ENCODE peak calls at places on chromosomes 13 and 19, in nine cellular contexts. One of them, this sample, is unnamed.

GRCh38 chr13:111598751-111599150 is 278.3 kb downstream of the TEX29 start:
- DNase-seq in epithelial cell of proximal tubule: no peak
- DNase-seq in Panc1: no peak
- DNase-seq in activated B cell treated with CpG ODN at 0.5 μM for 24 hours: no peak
- DNase-seq in choroid plexus epithelial cell: no peak
- DNase-seq in mammary epithelial cell: no peak
- DNase-seq in HL-60: no peak
- DNase-seq in ovary: no peak
- DNase-seq in fibroblast of lung: no peak
- DNase-seq in this sample: no peak

GRCh38 chr13:24668511-24668910 is 11.7 kb upstream of the ATP12A start:
- DNase-seq in epithelial cell of proximal tubule: no peak
- DNase-seq in Panc1: no peak
- DNase-seq in activated B cell treated with CpG ODN at 0.5 μM for 24 hours: no peak
- DNase-seq in choroid plexus epithelial cell: no peak
- DNase-seq in mammary epithelial cell: no peak
- DNase-seq in HL-60: no peak
- DNase-seq in ovary: no peak
- DNase-seq in fibroblast of lung: no peak
- DNase-seq in this sample: no peak

GRCh38 chr13:103573446-103573845 is 507.2 kb upstream of the SLC10A2 start:
- DNase-seq in epithelial cell of proximal tubule: no peak
- DNase-seq in Panc1: no peak
- DNase-seq in activated B cell treated with CpG ODN at 0.5 μM for 24 hours: no peak
- DNase-seq in choroid plexus epithelial cell: no peak
- DNase-seq in mammary epithelial cell: no peak
- DNase-seq in HL-60: no peak
- DNase-seq in ovary: no peak
- DNase-seq in fibroblast of lung: no peak
- DNase-seq in this sample: no peak

GRCh38 chr19:10256970-10257615 is 5.1 kb downstream of the MRPL4 start:
- DNase-seq in epithelial cell of proximal tubule: no peak
- DNase-seq in Panc1: no peak
- DNase-seq in activated B cell treated with CpG ODN at 0.5 μM for 24 hours: no peak
- DNase-seq in choroid plexus epithelial cell: no peak
- DNase-seq in mammary epithelial cell: no peak
- DNase-seq in HL-60: no peak
- DNase-seq in ovary: no peak
- DNase-seq in fibroblast of lung: no peak
- DNase-seq in this sample: no peak

GRCh38 chr13:100890645-100891044 is 216.1 kb upstream of the TMTC4 start:
- DNase-seq in epithelial cell of proximal tubule: no peak
- DNase-seq in Panc1: no peak
- DNase-seq in activated B cell treated with CpG ODN at 0.5 μM for 24 hours: no peak
- DNase-seq in choroid plexus epithelial cell: no peak
- DNase-seq in mammary epithelial cell: no peak
- DNase-seq in HL-60: no peak
- DNase-seq in ovary: no peak
- DNase-seq in fibroblast of lung: no peak
- DNase-seq in this sample: no peak

GRCh38 chr13:113652404-113653263 is 5.4 kb downstream of the ATP4B start:
- DNase-seq in epithelial cell of proximal tubule: no peak
- DNase-seq in Panc1: no peak
- DNase-seq in activated B cell treated with CpG ODN at 0.5 μM for 24 hours: no peak
- DNase-seq in choroid plexus epithelial cell: no peak
- DNase-seq in mammary epithelial cell: no peak
- DNase-seq in HL-60: no peak
- DNase-seq in ovary: no peak
- DNase-seq in fibroblast of lung: no peak
- DNase-seq in this sample: peak

GRCh38 chr13:30859326-30859725 is 46.7 kb upstream of the MEDAG start:
- DNase-seq in epithelial cell of proximal tubule: no peak
- DNase-seq in Panc1: no peak
- DNase-seq in activated B cell treated with CpG ODN at 0.5 μM for 24 hours: no peak
- DNase-seq in choroid plexus epithelial cell: peak
- DNase-seq in mammary epithelial cell: no peak
- DNase-seq in HL-60: no peak
- DNase-seq in ovary: no peak
- DNase-seq in fibroblast of lung: no peak
- DNase-seq in this sample: no peak

GRCh38 chr13:107680115-107680514 is 535.2 kb downstream of the LIG4 start:
- DNase-seq in epithelial cell of proximal tubule: no peak
- DNase-seq in Panc1: no peak
- DNase-seq in activated B cell treated with CpG ODN at 0.5 μM for 24 hours: no peak
- DNase-seq in choroid plexus epithelial cell: peak
- DNase-seq in mammary epithelial cell: no peak
- DNase-seq in HL-60: no peak
- DNase-seq in ovary: no peak
- DNase-seq in fibroblast of lung: no peak
- DNase-seq in this sample: no peak

GRCh38 chr19:32322541-32322940 is 22.9 kb upstream of the ZNF507 start:
- DNase-seq in epithelial cell of proximal tubule: no peak
- DNase-seq in Panc1: no peak
- DNase-seq in activated B cell treated with CpG ODN at 0.5 μM for 24 hours: no peak
- DNase-seq in choroid plexus epithelial cell: no peak
- DNase-seq in mammary epithelial cell: no peak
- DNase-seq in HL-60: no peak
- DNase-seq in ovary: no peak
- DNase-seq in fibroblast of lung: no peak
- DNase-seq in this sample: no peak

GRCh38 chr19:32316034-32316433 is 29.4 kb upstream of the ZNF507 start:
- DNase-seq in epithelial cell of proximal tubule: no peak
- DNase-seq in Panc1: no peak
- DNase-seq in activated B cell treated with CpG ODN at 0.5 μM for 24 hours: no peak
- DNase-seq in choroid plexus epithelial cell: peak
- DNase-seq in mammary epithelial cell: no peak
- DNase-seq in HL-60: no peak
- DNase-seq in ovary: no peak
- DNase-seq in fibroblast of lung: no peak
- DNase-seq in this sample: no peak

GRCh38 chr19:32313866-32314265 is 31.5 kb upstream of the ZNF507 start:
- DNase-seq in epithelial cell of proximal tubule: no peak
- DNase-seq in Panc1: no peak
- DNase-seq in activated B cell treated with CpG ODN at 0.5 μM for 24 hours: no peak
- DNase-seq in choroid plexus epithelial cell: no peak
- DNase-seq in mammary epithelial cell: no peak
- DNase-seq in HL-60: no peak
- DNase-seq in ovary: no peak
- DNase-seq in fibroblast of lung: no peak
- DNase-seq in this sample: no peak

GRCh38 chr19:32317045-32317444 is 28.4 kb upstream of the ZNF507 start:
- DNase-seq in epithelial cell of proximal tubule: no peak
- DNase-seq in Panc1: no peak
- DNase-seq in activated B cell treated with CpG ODN at 0.5 μM for 24 hours: no peak
- DNase-seq in choroid plexus epithelial cell: no peak
- DNase-seq in mammary epithelial cell: no peak
- DNase-seq in HL-60: no peak
- DNase-seq in ovary: no peak
- DNase-seq in fibroblast of lung: no peak
- DNase-seq in this sample: no peak

DNA sequence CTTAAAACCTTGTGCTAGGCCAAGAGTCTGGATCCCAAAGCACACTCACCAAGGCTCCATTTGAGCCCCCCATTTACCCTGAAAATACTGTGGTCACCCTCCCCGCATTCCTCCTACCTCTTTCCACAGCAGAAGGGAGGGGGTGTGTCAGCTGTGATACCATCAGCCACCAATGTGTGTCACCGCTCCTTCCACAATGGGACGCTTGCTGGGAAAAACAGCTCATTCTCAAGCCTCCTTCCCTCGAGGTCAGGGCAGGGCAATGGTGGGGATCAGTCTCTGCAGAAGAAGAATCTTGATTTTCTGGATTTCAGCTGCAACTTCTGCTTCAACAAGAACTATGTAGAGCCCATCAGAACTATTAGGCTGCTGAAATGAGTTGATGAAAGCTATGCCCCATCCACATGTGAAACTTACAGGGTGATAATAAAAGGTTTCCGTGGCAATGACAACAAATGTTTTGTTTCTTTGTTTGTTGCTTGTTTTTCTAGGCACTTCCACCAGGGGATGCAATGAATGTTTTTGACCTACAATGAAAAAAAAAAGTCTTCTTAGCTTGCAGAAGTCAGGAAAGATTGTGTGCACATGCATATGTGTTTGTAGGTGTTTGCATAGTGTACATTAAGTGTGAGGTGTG is 26.4 kb upstream of the ZNF507 start:
- DNase-seq in epithelial cell of proximal tubule: no peak
- DNase-seq in Panc1: no peak
- DNase-seq in activated B cell treated with CpG ODN at 0.5 μM for 24 hours: no peak
- DNase-seq in choroid plexus epithelial cell: peak
- DNase-seq in mammary epithelial cell: no peak
- DNase-seq in HL-60: peak
- DNase-seq in ovary: no peak
- DNase-seq in fibroblast of lung: no peak
- DNase-seq in this sample: no peak
- TF ChIP-seq CTCF in epithelial cell of proximal tubule: peak
- TF ChIP-seq CTCF in Panc1: peak
- TF ChIP-seq CTCF in activated B cell treated with CpG ODN at 0.5 μM for 24 hours: no peak
- TF ChIP-seq CTCF in choroid plexus epithelial cell: peak
- TF ChIP-seq CTCF in mammary epithelial cell: peak
- TF ChIP-seq CTCF in HL-60: peak
- TF ChIP-seq CTCF in ovary: no peak
- TF ChIP-seq CTCF in fibroblast of lung: no peak
- TF ChIP-seq CTCF in this sample: no peak

GRCh38 chr19:12733907-12734214 is 623 bp downstream of the TRIR start:
- DNase-seq in epithelial cell of proximal tubule: no peak
- DNase-seq in Panc1: no peak
- DNase-seq in activated B cell treated with CpG ODN at 0.5 μM for 24 hours: no peak
- DNase-seq in choroid plexus epithelial cell: no peak
- DNase-seq in mammary epithelial cell: no peak
- DNase-seq in HL-60: no peak
- DNase-seq in ovary: no peak
- DNase-seq in fibroblast of lung: no peak
- DNase-seq in this sample: no peak
- TF ChIP-seq CTCF in epithelial cell of proximal tubule: no peak
- TF ChIP-seq CTCF in Panc1: no peak
- TF ChIP-seq CTCF in activated B cell treated with CpG ODN at 0.5 μM for 24 hours: no peak
- TF ChIP-seq CTCF in choroid plexus epithelial cell: no peak
- TF ChIP-seq CTCF in mammary epithelial cell: no peak
- TF ChIP-seq CTCF in HL-60: no peak
- TF ChIP-seq CTCF in ovary: no peak
- TF ChIP-seq CTCF in fibroblast of lung: no peak
- TF ChIP-seq CTCF in this sample: no peak

GRCh38 chr13:48624016-48624415 is 29.7 kb upstream of the CYSLTR2 start:
- DNase-seq in epithelial cell of proximal tubule: no peak
- DNase-seq in Panc1: no peak
- DNase-seq in activated B cell treated with CpG ODN at 0.5 μM for 24 hours: no peak
- DNase-seq in choroid plexus epithelial cell: no peak
- DNase-seq in mammary epithelial cell: no peak
- DNase-seq in HL-60: no peak
- DNase-seq in ovary: no peak
- DNase-seq in fibroblast of lung: no peak
- DNase-seq in this sample: no peak

GRCh38 chr13:48625396-48626076 is 28.2 kb upstream of the CYSLTR2 start:
- DNase-seq in epithelial cell of proximal tubule: peak
- DNase-seq in Panc1: no peak
- DNase-seq in activated B cell treated with CpG ODN at 0.5 μM for 24 hours: no peak
- DNase-seq in choroid plexus epithelial cell: peak
- DNase-seq in mammary epithelial cell: no peak
- DNase-seq in HL-60: no peak
- DNase-seq in ovary: no peak
- DNase-seq in fibroblast of lung: no peak
- DNase-seq in this sample: no peak

GRCh38 chr13:48626077-48626449 is 27.7 kb upstream of the CYSLTR2 start:
- DNase-seq in epithelial cell of proximal tubule: peak
- DNase-seq in Panc1: no peak
- DNase-seq in activated B cell treated with CpG ODN at 0.5 μM for 24 hours: no peak
- DNase-seq in choroid plexus epithelial cell: peak
- DNase-seq in mammary epithelial cell: no peak
- DNase-seq in HL-60: peak
- DNase-seq in ovary: peak
- DNase-seq in fibroblast of lung: peak
- DNase-seq in this sample: no peak

GRCh38 chr13:48626726-48627451 is 26.8 kb upstream of the CYSLTR2 start:
- DNase-seq in epithelial cell of proximal tubule: peak
- DNase-seq in Panc1: no peak
- DNase-seq in activated B cell treated with CpG ODN at 0.5 μM for 24 hours: no peak
- DNase-seq in choroid plexus epithelial cell: peak
- DNase-seq in mammary epithelial cell: no peak
- DNase-seq in HL-60: no peak
- DNase-seq in ovary: no peak
- DNase-seq in fibroblast of lung: peak
- DNase-seq in this sample: no peak

DNA sequence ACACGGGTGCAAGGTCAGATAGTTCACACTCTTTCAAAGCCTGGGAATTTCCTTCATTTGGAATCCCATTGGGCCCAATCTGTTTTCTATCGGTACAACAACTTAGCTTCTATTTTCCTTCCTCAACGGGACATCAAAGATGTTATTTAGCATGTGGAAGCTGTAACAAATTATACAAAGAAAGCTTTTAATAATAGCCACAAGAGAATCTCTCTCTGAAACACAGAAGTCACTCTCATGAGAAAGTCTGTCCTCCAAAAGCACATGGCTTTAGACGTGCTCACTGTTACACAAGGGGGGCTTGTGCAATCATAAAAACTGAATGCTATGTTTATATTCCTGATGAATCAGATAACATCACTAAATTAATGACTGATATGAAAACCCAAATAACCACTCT is 28.9 kb upstream of the CYSLTR2 start:
- DNase-seq in epithelial cell of proximal tubule: no peak
- DNase-seq in Panc1: no peak
- DNase-seq in activated B cell treated with CpG ODN at 0.5 μM for 24 hours: no peak
- DNase-seq in choroid plexus epithelial cell: peak
- DNase-seq in mammary epithelial cell: no peak
- DNase-seq in HL-60: peak
- DNase-seq in ovary: no peak
- DNase-seq in fibroblast of lung: peak
- DNase-seq in this sample: no peak
- TF ChIP-seq CTCF in epithelial cell of proximal tubule: no peak
- TF ChIP-seq CTCF in Panc1: no peak
- TF ChIP-seq CTCF in activated B cell treated with CpG ODN at 0.5 μM for 24 hours: no peak
- TF ChIP-seq CTCF in choroid plexus epithelial cell: no peak
- TF ChIP-seq CTCF in mammary epithelial cell: no peak
- TF ChIP-seq CTCF in HL-60: no peak
- TF ChIP-seq CTCF in ovary: no peak
- TF ChIP-seq CTCF in fibroblast of lung: no peak
- TF ChIP-seq CTCF in this sample: no peak

DNA sequence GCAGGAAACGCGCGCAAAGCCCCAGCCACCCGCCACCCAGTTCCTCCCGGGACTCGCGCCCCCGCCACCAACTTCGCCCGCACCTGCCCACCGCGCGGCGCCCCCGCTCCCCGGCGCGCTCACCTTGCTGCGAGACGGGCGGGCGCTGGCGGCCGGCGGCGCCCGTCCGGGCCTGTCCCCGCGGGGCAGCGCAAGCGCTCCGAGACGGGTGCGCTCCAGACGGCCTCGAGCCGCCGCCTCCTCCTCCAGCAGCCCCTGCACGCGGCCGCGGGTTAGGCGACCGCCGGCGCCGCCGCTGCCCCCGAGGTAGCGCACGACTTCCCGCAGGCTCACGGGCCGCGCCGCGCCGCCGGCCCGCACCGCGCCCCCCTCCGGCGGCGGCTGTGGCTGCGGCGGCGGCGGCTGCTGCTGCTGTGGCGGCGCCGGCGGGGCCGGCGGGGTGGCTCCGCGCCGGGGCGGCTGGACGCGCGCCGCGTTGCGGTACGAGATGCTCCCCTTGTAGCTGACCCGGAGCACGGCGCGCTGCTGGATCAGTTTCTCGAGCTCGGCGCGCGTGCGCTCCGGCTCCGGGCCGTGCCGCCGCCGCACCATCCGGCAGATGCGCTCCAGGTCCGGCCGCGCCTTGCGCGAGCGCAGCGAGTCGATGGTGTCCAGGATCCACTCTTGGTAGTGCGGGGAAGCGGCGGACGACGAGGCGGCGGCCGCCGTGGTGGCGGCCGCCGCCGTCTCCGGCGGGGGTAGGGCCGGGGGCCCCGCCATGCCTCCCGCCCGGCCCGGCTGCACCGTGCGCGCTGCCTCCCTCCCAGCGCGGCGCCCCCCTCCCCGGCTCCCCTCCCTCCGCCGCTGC is 666 bp downstream of the SAMD1 start:
- DNase-seq in epithelial cell of proximal tubule: no peak
- DNase-seq in Panc1: no peak
- DNase-seq in activated B cell treated with CpG ODN at 0.5 μM for 24 hours: peak
- DNase-seq in choroid plexus epithelial cell: peak
- DNase-seq in mammary epithelial cell: peak
- DNase-seq in HL-60: peak
- DNase-seq in ovary: peak
- DNase-seq in fibroblast of lung: peak
- DNase-seq in this sample: no peak
- TF ChIP-seq CTCF in epithelial cell of proximal tubule: no peak
- TF ChIP-seq CTCF in Panc1: peak
- TF ChIP-seq CTCF in activated B cell treated with CpG ODN at 0.5 μM for 24 hours: no peak
- TF ChIP-seq CTCF in choroid plexus epithelial cell: no peak
- TF ChIP-seq CTCF in mammary epithelial cell: no peak
- TF ChIP-seq CTCF in HL-60: no peak
- TF ChIP-seq CTCF in ovary: no peak
- TF ChIP-seq CTCF in fibroblast of lung: no peak
- TF ChIP-seq CTCF in this sample: no peak

This sample was measured in CD14-positive monocyte.